ENCODE peak calls at places on chromosomes 4 and X, in eight cellular contexts. B, K, V, U, H, A, Q and Z are unnamed samples. For H3K4me1, the result is how much of the 10 kb centered on the place peaks cover.

GRCh38 chr4:91256043-91256442 is 1047.7 kb upstream of the GRID2 start:
- DNase-seq in B (peak), K (no peak), V (no peak), U (no peak), H (no peak), A (no peak), Q (no peak), Z (no peak)

GRCh38 chr4:116110713-116111112 is 974.7 kb downstream of the TRAM1L1 start:
- DNase-seq in B (no peak), K (no peak), V (no peak), U (no peak), H (no peak), A (no peak), Q (no peak), Z (no peak)

GRCh38 chrX:30806187-30806728 is 82.8 kb downstream of the TAB3 start:
- DNase-seq in B (no peak), K (no peak), V (no peak), U (no peak), H (no peak), A (no peak), Q (no peak), Z (no peak)

GRCh38 chrX:123481908-123482873 is 250.7 kb downstream of the THOC2 start:
- DNase-seq in B (no peak), K (no peak), V (no peak), U (no peak), H (no peak), A (peak), Q (no peak), Z (no peak)

GRCh38 chr4:122508083-122508482 is 51.6 kb upstream of the IL2 start:
- DNase-seq in B (no peak), K (no peak), V (no peak), U (no peak), H (no peak), A (no peak), Q (no peak), Z (no peak)

GRCh38 chrX:68440940-68441339 is 7.6 kb upstream of the OPHN1 start:
- DNase-seq in B (peak), K (peak), V (peak), U (no peak), H (no peak), A (no peak), Q (peak), Z (peak)

GRCh38 chr4:94595880-94596483 is 144.2 kb downstream of the PDLIM5 start:
- DNase-seq in B (peak), K (peak), V (no peak), U (no peak), H (peak), A (no peak), Q (no peak), Z (no peak)

GRCh38 chrX:48891402-48892288 is 5.9 kb downstream of the TIMM17B start:
- DNase-seq in B (peak), K (peak), V (peak), U (peak), H (peak), A (peak), Q (peak), Z (peak)

GRCh38 chr4:157421365-157421764 is 200.8 kb downstream of the GRIA2 start:
- DNase-seq in B (no peak), K (no peak), V (no peak), U (no peak), H (no peak), A (no peak), Q (no peak), Z (no peak)

GRCh38 chrX:32708542-32708941 is 502.8 kb downstream of the DMD start:
- DNase-seq in B (no peak), K (no peak), V (no peak), U (no peak), H (no peak), A (no peak), Q (no peak), Z (no peak)

GRCh38 chrX:129953334-129953648 is 29.1 kb upstream of the BCORL1 start:
- DNase-seq in B (no peak), K (no peak), V (no peak), U (no peak), H (no peak), A (no peak), Q (no peak), Z (no peak)

GRCh38 chrX:143633530-143634372 is 2.1 kb downstream of the SLITRK4 start:
- DNase-seq in B (no peak), K (peak), V (no peak), U (no peak), H (no peak), A (peak), Q (no peak), Z (peak)

GRCh38 chrX:115642895-115643530 is 82.0 kb downstream of the PLS3 start:
- DNase-seq in B (peak), K (peak), V (no peak), U (no peak), H (peak), A (peak), Q (no peak), Z (no peak)

GRCh38 chr4:94603170-94603747 is 151.5 kb downstream of the PDLIM5 start:
- DNase-seq in B (peak), K (peak), V (no peak), U (no peak), H (no peak), A (no peak), Q (peak), Z (peak)

GRCh38 chr4:184655889-184656869 is 6.6 kb downstream of the PRIMPOL start:
- DNase-seq in B (no peak), K (no peak), V (no peak), U (no peak), H (no peak), A (no peak), Q (no peak), Z (no peak)

GRCh38 chr4:4787421-4787820 is 72.0 kb upstream of the MSX1 start:
- DNase-seq in B (no peak), K (no peak), V (no peak), U (no peak), H (peak), A (no peak), Q (no peak), Z (no peak)

GRCh38 chr4:56880572-56880971 is 27.1 kb upstream of the REST start:
- DNase-seq in B (no peak), K (no peak), V (no peak), U (no peak), H (no peak), A (no peak), Q (no peak), Z (no peak)

GRCh38 chr4:4801013-4801412 is 58.5 kb upstream of the MSX1 start:
- DNase-seq in B (no peak), K (no peak), V (no peak), U (no peak), H (no peak), A (no peak), Q (no peak), Z (no peak)

GRCh38 chrX:9566150-9566621 is 101.3 kb downstream of the TBL1X start:
- DNase-seq in B (peak), K (peak), V (peak), U (no peak), H (no peak), A (no peak), Q (no peak), Z (peak)

GRCh38 chrX:121635141-121635540 is 587.7 kb downstream of the GLUD2 start:
- DNase-seq in B (no peak), K (no peak), V (no peak), U (no peak), H (no peak), A (no peak), Q (no peak), Z (no peak)

GRCh38 chr4:146640459-146641061 is 1.9 kb downstream of the POU4F2 start:
- DNase-seq in B (no peak), K (no peak), V (no peak), U (no peak), H (no peak), A (no peak), Q (no peak), Z (no peak)

GRCh38 chr4:40887690-40888089 is 137.9 kb downstream of the NSUN7 start:
- DNase-seq in B (no peak), K (no peak), V (no peak), U (no peak), H (no peak), A (no peak), Q (peak), Z (no peak)

GRCh38 chr4:159242427-159242826 is 139.5 kb downstream of the RAPGEF2 start:
- DNase-seq in B (no peak), K (no peak), V (no peak), U (no peak), H (no peak), A (no peak), Q (no peak), Z (no peak)

GRCh38 chr4:70741872-70742271 is 20.1 kb downstream of the RUFY3 start:
- DNase-seq in B (no peak), K (no peak), V (no peak), U (no peak), H (no peak), A (no peak), Q (no peak), Z (no peak)

GRCh38 chr4:125042031-125042430 is 272.7 kb upstream of the FAT4 start:
- DNase-seq in B (no peak), K (no peak), V (no peak), U (no peak), H (no peak), A (no peak), Q (no peak), Z (no peak)

GRCh38 chrX:14363719-14364118 is 165.6 kb upstream of the GLRA2 start:
- DNase-seq in B (no peak), K (peak), V (no peak), U (no peak), H (no peak), A (no peak), Q (no peak), Z (no peak)

GRCh38 chrX:12878536-12878935 is 11.7 kb downstream of the TLR7 start:
- DNase-seq in B (no peak), K (no peak), V (no peak), U (no peak), H (no peak), A (no peak), Q (no peak), Z (no peak)

GRCh38 chr4:53852343-53852742 is 212.1 kb downstream of the CHIC2 start:
- DNase-seq in B (no peak), K (no peak), V (no peak), U (no peak), H (no peak), A (no peak), Q (no peak), Z (no peak)

GRCh38 chrX:22192419-22193086 is 80.2 kb upstream of the CBLL2 start:
- DNase-seq in B (peak), K (peak), V (peak), U (peak), H (peak), A (peak), Q (peak), Z (peak)

GRCh38 chr4:6471303-6472007 is 959 bp downstream of the PPP2R2C start:
- DNase-seq in B (peak), K (no peak), V (no peak), U (no peak), H (no peak), A (no peak), Q (no peak), Z (no peak)

GRCh38 chr4:11404431-11404830 is 24.3 kb downstream of the HS3ST1 start:
- DNase-seq in B (no peak), K (no peak), V (no peak), U (no peak), H (no peak), A (no peak), Q (no peak), Z (no peak)

GRCh38 chr4:85828295-85828910 is 353.5 kb downstream of the ARHGAP24 start:
- DNase-seq in B (no peak), K (no peak), V (no peak), U (no peak), H (no peak), A (no peak), Q (no peak), Z (no peak)
- H3K4me1 ChIP-seq in B (under half), K (under half), V (under half), U (under half), H (under half), A (under half), Q (under half), Z (under half)

GRCh38 chrX:10608099-10608498 is 12.3 kb downstream of the MID1 start:
- DNase-seq in B (peak), K (no peak), V (no peak), U (no peak), H (no peak), A (no peak), Q (no peak), Z (no peak)
- H3K4me1 ChIP-seq in B (half or more), K (under half), V (under half), U (under half), H (under half), A (under half), Q (under half), Z (under half)

DNA sequence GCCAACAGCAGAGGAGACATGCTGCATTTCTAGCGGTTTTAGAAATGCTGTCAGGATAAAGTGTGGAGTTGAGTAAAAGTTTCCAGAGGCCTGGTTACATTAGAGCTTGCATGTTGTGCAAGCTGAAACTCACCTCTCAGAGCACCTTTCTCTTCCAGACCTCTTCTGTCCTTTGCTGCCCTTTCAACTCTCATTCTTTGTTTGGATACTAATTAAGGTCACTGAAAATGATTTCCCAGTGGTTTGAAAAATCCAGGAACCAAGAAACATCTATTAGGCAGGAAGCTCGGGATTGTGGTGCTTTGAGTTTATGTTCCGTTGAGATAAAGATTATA is 426.6 kb downstream of the MAPK10 start:
- DNase-seq in B (no peak), K (peak), V (no peak), U (no peak), H (no peak), A (no peak), Q (no peak), Z (no peak)
- H3K4me1 ChIP-seq in B (under half), K (under half), V (under half), U (under half), H (under half), A (under half), Q (under half), Z (under half)

DNA sequence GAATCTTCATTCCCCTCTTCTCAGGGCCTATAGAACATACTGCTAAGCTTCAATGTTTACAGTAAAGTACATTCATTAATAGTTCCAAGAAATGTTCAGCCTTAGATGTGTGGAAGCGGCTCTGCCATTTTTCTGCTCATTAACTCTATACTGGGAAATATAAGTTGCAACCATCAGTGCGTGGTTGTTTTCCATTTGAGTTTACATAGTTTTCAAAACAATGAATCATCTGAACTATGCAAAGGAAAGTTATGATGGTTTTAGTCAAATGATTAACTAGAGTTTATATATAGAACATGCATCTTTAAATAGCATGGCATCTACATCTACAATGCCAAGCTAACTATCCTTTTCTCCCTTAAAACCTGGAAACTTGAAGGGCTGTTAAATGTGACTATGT is 29.6 kb downstream of the LEF1 start:
- DNase-seq in B (no peak), K (no peak), V (no peak), U (no peak), H (no peak), A (no peak), Q (no peak), Z (no peak)
- H3K4me1 ChIP-seq in B (under half), K (under half), V (under half), U (under half), H (half or more), A (under half), Q (under half), Z (under half)

GRCh38 chr4:73609688-73610087 is 10.5 kb downstream of the RASSF6 start:
- DNase-seq in B (peak), K (peak), V (no peak), U (no peak), H (no peak), A (no peak), Q (no peak), Z (no peak)
- H3K4me1 ChIP-seq in B (half or more), K (under half), V (under half), U (under half), H (half or more), A (under half), Q (under half), Z (under half)

GRCh38 chr4:2809610-2810180 is 16.8 kb downstream of the SH3BP2 start:
- DNase-seq in B (no peak), K (no peak), V (peak), U (no peak), H (no peak), A (no peak), Q (no peak), Z (no peak)
- H3K4me1 ChIP-seq in B (under half), K (under half), V (under half), U (half or more), H (under half), A (under half), Q (under half), Z (under half)

DNA sequence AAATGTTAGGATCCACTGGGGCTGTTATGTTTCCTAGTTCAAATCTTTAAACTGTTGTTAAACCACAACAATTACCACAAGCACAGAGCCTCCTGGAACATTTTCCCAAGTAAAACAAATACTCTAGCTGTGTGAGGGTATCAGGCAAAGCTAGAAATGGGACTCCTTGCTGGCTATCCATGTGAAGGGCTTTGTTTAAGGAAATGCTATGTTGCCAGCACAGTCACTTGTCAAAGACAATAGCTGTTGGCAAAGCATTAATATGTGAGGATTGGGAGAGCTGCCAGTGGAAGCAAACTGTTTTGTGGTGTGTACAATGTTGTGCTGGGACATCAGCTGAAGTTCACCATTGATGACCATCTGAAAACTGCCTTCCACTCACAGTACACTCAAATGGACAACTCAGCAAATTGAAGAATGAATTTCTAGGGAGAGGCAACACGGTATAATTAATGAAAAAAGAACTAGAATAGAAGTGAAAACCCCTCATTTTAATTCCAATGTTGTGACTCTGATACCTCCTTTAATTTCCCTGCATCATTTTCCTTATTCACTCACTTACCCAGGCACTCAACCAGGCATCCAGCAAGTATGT is 100.8 kb downstream of the ANXA3 start:
- DNase-seq in B (no peak), K (no peak), V (no peak), U (no peak), H (no peak), A (no peak), Q (no peak), Z (no peak)
- H3K4me1 ChIP-seq in B (under half), K (under half), V (under half), U (under half), H (under half), A (under half), Q (under half), Z (under half)

DNA sequence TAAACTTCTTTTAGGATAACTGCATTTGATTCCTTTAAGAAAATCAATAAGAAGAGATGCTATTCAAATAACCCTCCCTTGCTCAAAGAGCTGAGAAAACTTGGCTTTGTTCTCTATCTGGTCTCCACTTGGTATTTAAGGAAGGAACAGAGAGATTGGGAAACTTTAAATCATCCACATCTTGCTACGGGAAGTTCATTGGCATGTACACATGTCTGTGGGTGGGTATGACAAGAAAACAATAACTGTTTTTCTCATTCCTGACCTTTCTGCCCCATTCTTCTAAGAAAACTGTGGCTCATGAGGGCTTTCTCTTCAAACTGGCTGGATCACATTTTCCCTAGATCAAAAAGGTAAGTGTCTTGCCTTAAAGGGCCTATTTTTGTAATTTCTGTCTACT is 6.0 kb downstream of the SEL1L3 start:
- DNase-seq in B (no peak), K (no peak), V (no peak), U (no peak), H (no peak), A (no peak), Q (no peak), Z (no peak)
- H3K4me1 ChIP-seq in B (under half), K (under half), V (under half), U (under half), H (half or more), A (under half), Q (under half), Z (under half)